ENCODE peak calls at places on chromosomes 13 and 19, in eight cellular contexts. V is HFFc6; R is fibroblast of mammary gland; G is cardiac fibroblast; U is mesothelial cell of epicardium; Y is CD4-positive, alpha-beta T cell; S is NB4; E is fibroblast of lung. M is an unnamed sample.

GRCh38 chr19:48108997-48109782 is 1.4 kb downstream of the PLA2G4C start:
- DNase-seq in V (no peak), R (no peak), G (no peak), U (no peak), Y (no peak), S (no peak), E (no peak), M (no peak)

GRCh38 chr13:41284512-41285288 is 21.3 kb upstream of the MTRF1 start:
- DNase-seq in V (peak), R (peak), G (peak), U (no peak), Y (no peak), S (no peak), E (peak), M (no peak)

GRCh38 chr19:28285078-28285477 is 927.9 kb downstream of the UQCRFS1 start:
- DNase-seq in V (no peak), R (no peak), G (no peak), U (no peak), Y (no peak), S (no peak), E (no peak), M (no peak)

GRCh38 chr19:16144216-16144581 is 714 bp downstream of the HSH2D start:
- DNase-seq in V (no peak), R (no peak), G (no peak), U (no peak), Y (no peak), S (no peak), E (no peak), M (no peak)

GRCh38 chr13:98399756-98400155 is 177.2 kb downstream of the STK24 start:
- DNase-seq in V (peak), R (no peak), G (no peak), U (no peak), Y (no peak), S (no peak), E (no peak), M (no peak)

GRCh38 chr13:66069570-66069969 is 1160.6 kb downstream of the PCDH9 start:
- DNase-seq in V (no peak), R (peak), G (no peak), U (no peak), Y (no peak), S (no peak), E (peak), M (no peak)

GRCh38 chr19:18999896-19000620 is 33.3 kb downstream of the SUGP2 start:
- DNase-seq in V (no peak), R (peak), G (peak), U (no peak), Y (no peak), S (peak), E (no peak), M (no peak)

GRCh38 chr13:89255844-89256406 is 1584.8 kb downstream of the SLITRK5 start:
- DNase-seq in V (no peak), R (no peak), G (no peak), U (no peak), Y (no peak), S (no peak), E (no peak), M (no peak)

GRCh38 chr13:23868521-23868920 is 20.7 kb downstream of the MIPEP start:
- DNase-seq in V (peak), R (peak), G (peak), U (no peak), Y (no peak), S (no peak), E (peak), M (no peak)

GRCh38 chr19:1767464-1767933 is 14.2 kb downstream of the ONECUT3 start:
- DNase-seq in V (no peak), R (peak), G (peak), U (no peak), Y (peak), S (peak), E (no peak), M (no peak)

GRCh38 chr13:38637576-38637975 is 49.3 kb upstream of the FREM2 start:
- DNase-seq in V (no peak), R (no peak), G (no peak), U (no peak), Y (no peak), S (no peak), E (no peak), M (no peak)

GRCh38 chr13:84139561-84140158 is 257.4 kb upstream of the SLITRK1 start:
- DNase-seq in V (no peak), R (no peak), G (no peak), U (no peak), Y (no peak), S (no peak), E (no peak), M (no peak)

GRCh38 chr19:41872775-41873647 is 4.1 kb upstream of the CD79A start:
- DNase-seq in V (peak), R (peak), G (peak), U (no peak), Y (peak), S (peak), E (peak), M (no peak)

GRCh38 chr19:41870401-41870873 is 6.6 kb upstream of the CD79A start:
- DNase-seq in V (peak), R (peak), G (peak), U (no peak), Y (no peak), S (no peak), E (peak), M (no peak)

GRCh38 chr19:41869374-41869955 is 7.6 kb upstream of the CD79A start:
- DNase-seq in V (no peak), R (no peak), G (no peak), U (no peak), Y (no peak), S (no peak), E (no peak), M (no peak)

GRCh38 chr19:41872384-41872774 is 4.7 kb upstream of the CD79A start:
- DNase-seq in V (no peak), R (peak), G (no peak), U (no peak), Y (no peak), S (no peak), E (peak), M (no peak)

DNA sequence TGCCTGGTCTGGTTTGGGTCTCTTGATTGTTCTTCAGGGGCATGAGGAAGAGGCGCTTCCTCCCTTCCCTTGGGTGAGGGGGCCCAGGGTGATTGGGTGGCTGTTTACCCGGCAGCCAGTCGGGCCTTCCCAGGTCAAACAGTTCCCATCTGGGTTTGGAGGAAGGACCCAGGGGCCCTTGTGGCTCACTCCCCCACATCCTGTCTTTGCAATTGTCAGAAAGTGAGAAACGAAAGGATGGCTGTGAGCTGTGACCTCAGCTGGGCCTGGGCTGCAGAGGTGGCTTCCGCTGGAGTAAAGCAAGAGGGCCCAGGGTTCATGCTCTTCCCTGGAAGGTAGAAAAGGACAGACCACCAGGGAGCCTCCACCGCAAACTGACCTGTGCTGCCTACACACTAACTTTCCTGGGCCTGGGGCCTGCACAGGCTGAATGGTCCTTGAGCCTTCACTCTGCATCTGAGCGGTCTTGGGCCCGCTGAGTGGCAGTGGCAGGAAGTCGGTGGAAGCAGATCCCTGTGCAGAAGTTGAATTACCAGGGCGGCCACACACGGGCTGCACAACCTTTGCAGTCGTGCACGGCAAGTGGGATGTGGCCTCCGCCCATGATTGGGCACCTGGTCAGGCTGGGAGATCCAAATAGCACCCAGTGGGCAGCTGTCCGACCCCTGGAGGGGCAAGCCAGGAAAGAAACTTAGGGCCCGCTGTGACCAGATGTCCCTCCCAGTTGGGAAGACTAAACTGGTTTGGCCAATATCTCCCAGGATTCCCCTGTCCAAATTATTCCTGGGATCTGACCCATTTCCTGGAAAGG is 5.3 kb upstream of the CD79A start:
- DNase-seq in V (no peak), R (no peak), G (peak), U (no peak), Y (peak), S (peak), E (no peak), M (no peak)
- TF ChIP-seq CTCF in V (no peak), R (no peak), G (no peak), U (no peak), Y (no peak), S (no peak), E (no peak), M (no peak)

GRCh38 chr13:30808600-30808999 is 73.3 kb downstream of the ALOX5AP start:
- DNase-seq in V (no peak), R (peak), G (no peak), U (no peak), Y (no peak), S (no peak), E (no peak), M (no peak)
- TF ChIP-seq CTCF in V (peak), R (peak), G (no peak), U (no peak), Y (no peak), S (no peak), E (no peak), M (no peak)

GRCh38 chr13:32538234-32538620 is 368 bp downstream of the N4BP2L2 start:
- DNase-seq in V (peak), R (peak), G (peak), U (peak), Y (no peak), S (no peak), E (peak), M (peak)

GRCh38 chr13:32538621-32539246 is at the start of gene N4BP2L2:
- DNase-seq in V (peak), R (peak), G (peak), U (peak), Y (peak), S (peak), E (peak), M (peak)

GRCh38 chr13:32535140-32535539 is 3.5 kb downstream of the N4BP2L2 start:
- DNase-seq in V (no peak), R (no peak), G (no peak), U (no peak), Y (no peak), S (no peak), E (no peak), M (no peak)

GRCh38 chr13:32537580-32538233 is 888 bp downstream of the N4BP2L2 start:
- DNase-seq in V (no peak), R (no peak), G (no peak), U (peak), Y (peak), S (peak), E (peak), M (no peak)

GRCh38 chr13:32535748-32536147 is 2.8 kb downstream of the N4BP2L2 start:
- DNase-seq in V (no peak), R (no peak), G (no peak), U (no peak), Y (no peak), S (no peak), E (no peak), M (no peak)
- TF ChIP-seq CTCF in V (no peak), R (no peak), G (no peak), U (no peak), Y (no peak), S (no peak), E (no peak), M (no peak)

GRCh38 chr13:71851541-71851940 is 15.5 kb downstream of the DACH1 start:
- DNase-seq in V (no peak), R (no peak), G (no peak), U (no peak), Y (no peak), S (no peak), E (no peak), M (no peak)

GRCh38 chr13:71858647-71859046 is 8.4 kb downstream of the DACH1 start:
- DNase-seq in V (no peak), R (no peak), G (no peak), U (no peak), Y (no peak), S (no peak), E (no peak), M (no peak)

GRCh38 chr13:71856548-71856947 is 10.5 kb downstream of the DACH1 start:
- DNase-seq in V (no peak), R (no peak), G (no peak), U (no peak), Y (no peak), S (no peak), E (no peak), M (no peak)

GRCh38 chr13:71852082-71852481 is 14.9 kb downstream of the DACH1 start:
- DNase-seq in V (no peak), R (no peak), G (no peak), U (no peak), Y (no peak), S (no peak), E (no peak), M (no peak)

DNA sequence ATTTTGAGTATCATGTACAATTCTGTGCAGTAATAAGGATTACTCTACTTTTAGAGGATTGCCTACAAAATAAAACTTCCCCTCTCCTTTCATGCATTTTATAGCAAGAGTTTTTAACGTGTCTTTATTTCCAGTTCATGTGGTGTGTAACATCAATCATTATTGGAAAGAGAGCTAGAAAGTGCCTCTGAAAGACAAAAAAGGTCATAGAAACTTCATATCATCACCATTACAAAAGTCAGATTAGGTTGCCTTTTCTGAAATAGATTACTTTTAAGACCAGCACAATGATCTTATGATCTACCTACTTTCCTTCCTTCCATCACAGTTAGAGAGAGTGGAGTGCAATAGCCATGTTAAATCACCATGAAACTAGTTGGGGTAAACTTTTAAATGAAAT is 12.6 kb downstream of the DACH1 start:
- DNase-seq in V (no peak), R (no peak), G (no peak), U (no peak), Y (no peak), S (no peak), E (no peak), M (no peak)
- TF ChIP-seq CTCF in V (no peak), R (no peak), G (no peak), U (no peak), Y (no peak), S (no peak), E (no peak), M (no peak)

M was measured in omental fat pad.